ENCODE peak calls at places on chromosomes 3 and 15, in eight cellular contexts. F is nephron progenitor cell, C is AG09319, Z is Calu3, S is choroid plexus epithelial cell, V is neural crest cell, H is mesothelial cell of epicardium, J is stomach. U is an unnamed sample.

GRCh38 chr3:46700772-46701171 is 420 bp upstream of the TMIE start:
- DNase-seq in C (no peak), Z (no peak), J (no peak), F (peak; percentile 45), S (no peak), H (no peak), V (no peak), U (no peak)

GRCh38 chr3:123090700-123091585 is 24.1 kb downstream of the PDIA5 start:
- DNase-seq in Z (no peak), J (no peak), S (no peak), C (no peak), H (no peak), F (no peak), V (no peak), U (no peak)

GRCh38 chr3:127018306-127018828 is 35.5 kb downstream of the PLXNA1 start:
- DNase-seq in V (no peak), Z (no peak), H (no peak), J (no peak), F (no peak), C (no peak), S (no peak), U (no peak)

GRCh38 chr3:195450731-195451229 is 8.0 kb upstream of the ACAP2 start:
- DNase-seq in Z (no peak), H (no peak), V (no peak), J (no peak), F (peak; percentile 5), C (peak; percentile 67), S (peak; percentile 97), U (no peak)

GRCh38 chr3:46874430-46874829 is 3.1 kb upstream of the PTH1R start:
- DNase-seq in F (no peak), Z (no peak), V (no peak), H (no peak), J (no peak), S (peak; percentile 55), C (no peak), U (no peak)

GRCh38 chr3:14451844-14452533 is 49.6 kb downstream of the SLC6A6 start:
- DNase-seq in C (peak; percentile 72), V (no peak), S (peak; percentile 89), H (no peak), Z (no peak), F (no peak), J (peak; percentile 41), U (no peak)

GRCh38 chr3:160226026-160226739 is 961 bp downstream of the C3orf80 start:
- DNase-seq in J (no peak), F (peak; percentile 68), V (peak; percentile 20), Z (peak; percentile 52), S (no peak), C (no peak), H (peak; percentile 43), U (peak; percentile 20)

GRCh38 chr15:31274496-31275330 is 51.9 kb upstream of the KLF13 start:
- DNase-seq in V (no peak), J (peak; percentile 32), Z (no peak), H (peak; percentile 36), F (no peak), C (no peak), S (peak; percentile 34), U (peak; percentile 13)

GRCh38 chr15:52791776-52792175 is 1.6 kb upstream of the ONECUT1 start:
- DNase-seq in V (no peak), Z (no peak), S (no peak), J (no peak), H (no peak), F (no peak), C (no peak), U (no peak)

GRCh38 chr15:68431792-68432401 is at the start of gene ITGA11:
- DNase-seq in J (peak; percentile 56), C (no peak), H (peak; percentile 67), Z (peak; percentile 60), S (peak; percentile 58), F (peak; percentile 84), V (peak; percentile 57), U (no peak)

GRCh38 chr3:61848885-61849284 is 287.5 kb downstream of the PTPRG start:
- DNase-seq in J (no peak), C (peak; percentile 74), S (peak; percentile 90), H (no peak), F (no peak), V (no peak), Z (no peak), U (no peak)

GRCh38 chr3:190096345-190096744 is 24.4 kb downstream of the P3H2 start:
- DNase-seq in H (no peak), F (no peak), Z (no peak), C (no peak), J (no peak), S (no peak), V (no peak), U (no peak)

GRCh38 chr15:88847144-88847543 is 43.9 kb downstream of the ACAN start:
- DNase-seq in F (no peak), V (no peak), C (no peak), H (no peak), J (no peak), S (no peak), Z (no peak), U (no peak)

GRCh38 chr15:71199384-71200351 is 84.4 kb downstream of the THSD4 start:
- DNase-seq in J (no peak), Z (no peak), V (no peak), C (no peak), F (no peak), S (no peak), H (no peak), U (no peak)

GRCh38 chr15:83762367-83762766 is 108.4 kb downstream of the ADAMTSL3 start:
- DNase-seq in Z (no peak), S (no peak), H (no peak), V (no peak), J (no peak), C (no peak), F (no peak), U (no peak)

GRCh38 chr3:46490338-46491084 is 7.3 kb upstream of the RTP3 start:
- DNase-seq in S (peak; percentile 47), J (no peak), V (no peak), C (no peak), Z (no peak), H (no peak), F (no peak), U (no peak)

GRCh38 chr3:50466177-50466576 is 37.3 kb downstream of the CACNA2D2 start:
- DNase-seq in F (no peak), V (no peak), C (no peak), J (no peak), S (no peak), Z (no peak), H (no peak), U (no peak)

GRCh38 chr15:52780172-52780980 is 9.8 kb downstream of the ONECUT1 start:
- DNase-seq in H (peak; percentile 71), C (no peak), F (peak; percentile 75), Z (peak; percentile 71), S (peak; percentile 69), J (peak; percentile 66), V (peak; percentile 81), U (peak; percentile 55)

DNA sequence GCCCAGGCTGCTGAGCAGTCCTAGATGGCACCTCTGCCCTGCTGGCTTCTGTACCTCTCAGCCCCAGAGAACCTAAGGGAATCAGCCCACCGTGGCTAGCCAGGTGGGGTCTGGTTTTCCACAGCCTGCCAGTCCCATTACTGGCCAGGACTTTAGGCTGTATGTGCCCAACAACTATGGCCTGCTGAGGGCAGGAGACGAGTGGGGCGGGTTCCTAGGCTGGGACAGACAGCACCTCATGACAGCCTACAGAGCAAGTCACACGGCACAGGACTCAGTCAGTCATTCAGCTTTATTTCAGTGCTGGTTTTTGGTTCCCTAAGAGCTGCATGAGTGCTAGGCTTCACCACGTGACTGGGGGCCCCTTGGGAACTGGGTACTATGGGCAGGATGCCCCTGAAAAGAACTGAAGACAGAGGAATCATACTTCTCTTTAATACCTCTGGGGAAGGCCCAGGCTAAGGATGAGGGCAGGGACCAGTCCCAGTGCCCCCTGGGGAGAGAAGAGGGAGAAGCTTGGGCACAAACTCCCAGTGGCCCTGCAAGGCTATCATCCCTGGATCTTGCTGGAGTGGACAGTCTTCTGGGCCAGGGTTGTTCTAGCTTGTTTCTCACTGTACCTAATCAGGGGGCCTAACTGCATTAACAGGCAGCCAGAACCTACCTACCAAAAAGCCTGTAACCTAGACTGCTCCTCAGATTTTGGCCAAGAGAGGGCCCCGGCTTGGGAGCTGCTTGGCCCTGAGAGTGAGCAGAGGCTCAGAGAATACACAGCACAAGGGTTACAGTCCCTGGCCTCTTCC is 14.8 kb downstream of the CLK3 start:
- DNase-seq in J (no peak), H (no peak), S (peak; percentile 34), F (no peak), V (no peak), C (no peak), Z (no peak), U (peak; percentile 67)
- TF ChIP-seq CTCF in J (no peak), H (no peak), S (peak; percentile 49), F (no peak), V (no peak), C (no peak), Z (no peak), U (no peak)

DNA sequence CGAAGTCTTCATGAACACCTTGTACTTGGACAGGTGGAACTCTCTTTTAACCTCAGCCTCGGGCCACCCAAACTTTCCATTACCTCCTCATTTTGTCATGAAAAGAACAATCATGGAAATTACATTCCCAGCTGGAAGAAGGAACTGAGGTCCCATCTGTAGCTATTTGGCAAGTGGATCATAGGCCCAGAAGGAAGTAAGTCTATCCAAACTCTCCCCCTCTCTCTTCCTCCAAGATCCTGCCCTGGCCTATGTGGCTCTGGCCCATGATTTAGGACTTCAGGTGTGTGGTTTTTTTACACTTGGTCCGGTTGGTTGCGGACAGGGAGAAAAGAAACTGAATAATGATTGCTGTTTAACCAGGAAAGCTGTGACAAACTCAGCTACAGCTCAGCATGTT is 44.1 kb downstream of the ITGB5 start:
- DNase-seq in S (no peak), C (no peak), V (no peak), J (no peak), Z (no peak), H (no peak), F (no peak), U (no peak)
- TF ChIP-seq CTCF in S (no peak), C (no peak), V (no peak), J (no peak), Z (no peak), H (no peak), F (no peak), U (no peak)

DNA sequence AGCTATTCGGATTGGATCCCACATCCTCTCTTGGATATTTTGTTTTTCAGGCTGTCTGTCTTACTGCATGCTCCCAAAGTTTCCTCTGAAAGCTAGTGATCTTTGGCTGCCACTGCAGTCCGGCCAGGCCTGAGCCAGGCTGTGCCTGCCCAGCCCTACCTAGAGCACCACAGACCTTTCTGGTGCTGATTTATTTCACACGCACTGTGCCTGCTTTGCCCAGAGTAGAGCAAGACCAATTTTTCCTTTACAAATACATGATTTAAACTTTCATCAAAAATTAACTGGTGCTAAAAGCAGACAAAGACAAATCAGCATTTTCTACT is 28.0 kb upstream of the NDUFB4 start:
- DNase-seq in V (no peak), H (no peak), F (no peak), C (no peak), Z (no peak), S (no peak), J (no peak), U (no peak)
- TF ChIP-seq CTCF in V (no peak), H (no peak), F (no peak), C (no peak), Z (no peak), S (no peak), J (no peak), U (no peak)

DNA sequence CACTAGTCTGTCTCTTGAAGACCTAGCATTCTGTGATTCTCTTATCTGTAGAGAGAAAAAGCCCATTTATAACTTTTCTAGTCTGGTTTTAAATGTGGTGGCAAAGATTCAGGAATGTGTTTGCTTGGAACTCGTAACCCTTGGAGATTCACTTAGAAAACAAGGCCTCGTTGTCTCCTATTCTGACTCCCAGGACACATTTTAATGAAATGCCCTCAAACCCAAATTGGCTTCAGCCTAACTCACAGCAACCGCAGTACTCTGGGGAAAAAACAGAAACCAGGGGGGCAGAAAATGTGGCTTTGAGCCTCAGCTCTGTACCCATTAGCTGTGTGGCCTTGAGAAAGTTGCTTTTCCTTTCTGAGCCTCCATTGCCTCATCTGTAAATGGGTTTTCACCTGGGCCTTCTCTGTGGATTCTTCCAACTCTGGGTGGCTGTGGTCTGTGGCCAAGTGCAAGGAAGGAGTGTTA is 36.5 kb downstream of the RPLP1 start:
- DNase-seq in Z (no peak), S (peak; percentile 47), C (no peak), H (no peak), V (no peak), J (no peak), F (no peak), U (no peak)
- TF ChIP-seq CTCF in Z (no peak), S (no peak), C (no peak), H (no peak), V (no peak), J (no peak), F (no peak), U (no peak)

U was measured in activated B cell treated with CpG ODN at 0.5 μM for 24 hours.